ENCODE peak calls at places on chromosomes 2 and 18, in ten cellular contexts. U, I, P, S, M, A, Z, O, H and L are unnamed samples.

GRCh38 chr2:69056071-69056470 is 43.1 kb downstream of the ANTXR1 start:
- DNase-seq in A (no peak), M (no peak), I (no peak), P (no peak), H (no peak), U (no peak), O (no peak), Z (no peak), S (no peak), L (no peak)

GRCh38 chr2:234406085-234406484 is 90.8 kb downstream of the ARL4C start:
- DNase-seq in I (peak), Z (no peak), H (no peak), O (no peak), P (no peak), M (no peak), A (no peak), S (no peak), U (no peak), L (no peak)

GRCh38 chr18:57095884-57096283 is 51.0 kb upstream of the BOD1L2 start:
- DNase-seq in M (no peak), I (peak), S (no peak), H (no peak), P (no peak), A (peak), U (no peak), Z (no peak), O (no peak), L (no peak)

GRCh38 chr2:77081597-77081996 is 440.6 kb downstream of the LRRTM4 start:
- DNase-seq in M (no peak), I (no peak), H (no peak), O (no peak), U (no peak), Z (no peak), P (no peak), A (no peak), S (no peak), L (no peak)

GRCh38 chr2:36246320-36246990 is 109.1 kb upstream of the CRIM1 start:
- DNase-seq in Z (no peak), P (peak), A (no peak), S (no peak), U (no peak), O (no peak), H (no peak), M (no peak), I (peak), L (no peak)

GRCh38 chr2:15786003-15786654 is 154.2 kb upstream of the MYCN start:
- DNase-seq in A (no peak), Z (no peak), I (no peak), U (no peak), H (no peak), O (no peak), S (no peak), P (no peak), M (no peak), L (no peak)

GRCh38 chr2:20129320-20130274 is 78.2 kb upstream of the LAPTM4A start:
- DNase-seq in O (no peak), U (no peak), S (no peak), Z (no peak), H (no peak), P (no peak), A (no peak), M (no peak), I (no peak), L (no peak)

GRCh38 chr18:70659026-70659726 is 370.3 kb downstream of the SOCS6 start:
- DNase-seq in I (no peak), M (peak), Z (no peak), A (peak), S (no peak), O (no peak), P (peak), H (no peak), U (no peak), L (no peak)

GRCh38 chr2:172834881-172835280 is 99.2 kb downstream of the RAPGEF4 start:
- DNase-seq in P (no peak), M (no peak), O (no peak), H (no peak), Z (no peak), A (no peak), S (no peak), U (no peak), I (no peak), L (no peak)